ENCODE peak calls at places on chromosomes 5 and 9, in seven cellular contexts. K, E, S, I, T, Q and R are unnamed samples.

GRCh38 chr9:29548436-29548835 is 1975.2 kb upstream of the C9orf72 start:
- DNase-seq in K (no peak), T (no peak), S (no peak), E (peak), I (no peak), Q (no peak), R (no peak)

GRCh38 chr9:121074370-121075250 is at the start of gene CNTRL:
- DNase-seq in Q (peak), I (peak), K (peak), S (peak), T (peak), E (peak), R (peak)

GRCh38 chr5:83099445-83099844 is 22.1 kb downstream of the XRCC4 start:
- DNase-seq in S (no peak), T (no peak), E (no peak), K (no peak), Q (no peak), I (no peak), R (no peak)

GRCh38 chr9:110101531-110102161 is 106.3 kb downstream of the C9orf152 start:
- DNase-seq in I (no peak), T (peak), K (no peak), E (no peak), S (no peak), Q (no peak), R (no peak)

GRCh38 chr9:116209406-116210116 is 56.0 kb downstream of the PAPPA start:
- DNase-seq in S (no peak), I (peak), K (no peak), Q (no peak), E (no peak), T (no peak), R (no peak)

GRCh38 chr5:143694357-143694756 is 117.6 kb upstream of the HMHB1 start:
- DNase-seq in Q (no peak), S (no peak), E (peak), T (no peak), I (no peak), K (no peak), R (no peak)

GRCh38 chr9:86424246-86424891 is 70.2 kb upstream of the TUT7 start:
- DNase-seq in I (no peak), S (no peak), E (peak), K (no peak), Q (no peak), T (no peak), R (peak)

GRCh38 chr9:131951905-131952304 is 127.8 kb downstream of the MED27 start:
- DNase-seq in K (no peak), T (peak), S (no peak), Q (no peak), E (peak), I (no peak), R (no peak)

GRCh38 chr9:36166150-36166927 is 2.8 kb upstream of the CCIN start:
- DNase-seq in Q (peak), E (peak), T (peak), K (peak), I (peak), S (peak), R (peak)

GRCh38 chr9:132898043-132898442 is 19.3 kb downstream of the SPACA9 start:
- DNase-seq in S (no peak), K (no peak), I (no peak), Q (no peak), E (no peak), T (no peak), R (no peak)

GRCh38 chr5:1203311-1203967 is 2.0 kb downstream of the SLC6A19 start:
- DNase-seq in S (no peak), K (no peak), T (no peak), I (no peak), E (no peak), Q (no peak), R (no peak)

GRCh38 chr5:114467729-114468128 is 105.9 kb downstream of the KCNN2 start:
- DNase-seq in Q (no peak), E (no peak), K (no peak), T (no peak), I (no peak), S (no peak), R (no peak)

GRCh38 chr5:180329606-180330269 is 23.4 kb downstream of the GFPT2 start:
- DNase-seq in K (no peak), I (no peak), E (no peak), Q (no peak), T (no peak), S (no peak), R (no peak)

GRCh38 chr9:13690595-13690994 is 411.1 kb upstream of the MPDZ start:
- DNase-seq in K (no peak), S (no peak), T (no peak), I (no peak), E (no peak), Q (no peak), R (no peak)